ENCODE peak calls at places on chromosomes 16 and 17, in four cellular contexts. C is endothelial cell; D is stimulated activated naive CD4-positive, alpha-beta T cell; I is stimulated activated CD8-positive, alpha-beta memory T cell treated with anti-CD3 and anti-CD28 coated beads, Interleukin-4, amount 100 ng/mL, for 1 hour. L is an unnamed sample.

GRCh38 chr17:27545562-27546229 is 85.3 kb upstream of the LGALS9 start:
- DNase-seq in C (no peak), I (no peak), D (no peak), L (no peak)

GRCh38 chr16:28298511-28298878 is 6.2 kb downstream of the SBK1 start:
- DNase-seq in C (no peak), I (no peak), D (no peak), L (no peak)

GRCh38 chr17:76987486-76987885 is 119.3 kb downstream of the MGAT5B start:
- DNase-seq in I (no peak), C (no peak), D (no peak), L (no peak)

GRCh38 chr16:1291576-1291974 is 17.9 kb upstream of the UBE2I start:
- DNase-seq in C (no peak), I (no peak), D (no peak), L (no peak)

GRCh38 chr16:51994597-51994996 is 552.3 kb downstream of the TOX3 start:
- DNase-seq in I (no peak), C (no peak), D (no peak), L (no peak)

GRCh38 chr16:85689285-85689949 is 663 bp upstream of the GINS2 start:
- DNase-seq in D (no peak), C (no peak), I (no peak), L (no peak)

GRCh38 chr17:41098476-41098875 is 534 bp upstream of the KRTAP4-8 start:
- DNase-seq in I (no peak), D (no peak), C (no peak), L (no peak)

GRCh38 chr16:86869288-86870022 is 291.1 kb downstream of the FOXL1 start:
- DNase-seq in D (no peak), I (no peak), C (no peak), L (no peak)

GRCh38 chr17:41522301-41523224 is 3.9 kb upstream of the KRT15 start:
- DNase-seq in D (no peak), I (no peak), C (no peak), L (no peak)

GRCh38 chr17:49588726-49589555 is 13.3 kb downstream of the NXPH3 start:
- DNase-seq in D (no peak), I (no peak), C (no peak), L (no peak)

GRCh38 chr17:56774650-56775049 is 59.1 kb downstream of the C17orf67 start:
- DNase-seq in C (no peak), D (no peak), I (no peak), L (no peak)

GRCh38 chr16:70453891-70454220 is 539 bp upstream of the FCSK start:
- DNase-seq in C (no peak), D (no peak), I (no peak), L (peak)

GRCh38 chr17:41048441-41048840 is 1.3 kb upstream of the KRTAP2-1 start:
- DNase-seq in I (no peak), D (no peak), C (no peak), L (no peak)

GRCh38 chr16:67311607-67312449 is 14.7 kb downstream of the KCTD19 start:
- DNase-seq in I (no peak), D (no peak), C (no peak), L (no peak)

GRCh38 chr17:835263-835662 is 53.1 kb downstream of the MRM3 start:
- DNase-seq in I (no peak), C (no peak), D (no peak), L (no peak)

GRCh38 chr16:20916927-20917326 is 16.4 kb downstream of the LYRM1 start:
- DNase-seq in D (no peak), I (no peak), C (no peak), L (no peak)

GRCh38 chr16:19963306-19963705 is 78.7 kb upstream of the GPRC5B start:
- DNase-seq in C (no peak), D (no peak), I (no peak), L (no peak)

GRCh38 chr17:66415366-66416206 is 113.2 kb downstream of the PRKCA start:
- DNase-seq in I (no peak), D (peak), C (no peak), L (no peak)

GRCh38 chr17:7590743-7591142 is 849 bp upstream of the SOX15 start:
- DNase-seq in I (no peak), C (no peak), D (no peak), L (peak)

GRCh38 chr16:52553322-52553721 is 6.4 kb upstream of the TOX3 start:
- DNase-seq in D (no peak), I (no peak), C (no peak), L (no peak)

GRCh38 chr16:27795992-27796614 is 246.2 kb downstream of the KATNIP start:
- DNase-seq in C (peak), I (no peak), D (no peak), L (peak)

GRCh38 chr17:75634754-75635609 is 1.7 kb downstream of the SMIM5 start:
- DNase-seq in D (no peak), C (no peak), I (no peak), L (no peak)

GRCh38 chr17:40518401-40519088 is 17.1 kb upstream of the TNS4 start:
- DNase-seq in D (no peak), C (no peak), I (no peak), L (no peak)

GRCh38 chr16:11207646-11208045 is 48.4 kb downstream of the SOCS1 start:
- DNase-seq in C (no peak), D (no peak), I (no peak), L (no peak)

GRCh38 chr17:80943346-80944145 is 48.1 kb upstream of the CHMP6 start:
- DNase-seq in D (no peak), I (no peak), C (no peak), L (no peak)

GRCh38 chr16:16092925-16093624 is 130.2 kb downstream of the ABCC6 start:
- DNase-seq in I (no peak), C (no peak), D (no peak), L (no peak)

GRCh38 chr17:79840204-79840988 is 1.2 kb upstream of the CBX4 start:
- DNase-seq in D (no peak), C (peak), I (no peak), L (no peak)

GRCh38 chr17:64024781-64025731 is 4.6 kb upstream of the ICAM2 start:
- DNase-seq in C (no peak), D (no peak), I (peak), L (no peak)

GRCh38 chr16:22665803-22666202 is 148.2 kb upstream of the HS3ST2 start:
- DNase-seq in D (no peak), C (no peak), I (no peak), L (no peak)

GRCh38 chr16:67761924-67762323 is 42.8 kb upstream of the GFOD2 start:
- DNase-seq in D (no peak), I (no peak), C (no peak), L (no peak)

GRCh38 chr17:30031214-30031869 is 85.3 kb upstream of the NSRP1 start:
- DNase-seq in I (no peak), D (no peak), C (no peak), L (no peak)

GRCh38 chr16:87740909-87741424 is 24.8 kb downstream of the KLHDC4 start:
- DNase-seq in D (no peak), C (no peak), I (no peak), L (no peak)

GRCh38 chr17:510223-510917 is 157.8 kb upstream of the RPH3AL start:
- DNase-seq in C (no peak), I (no peak), D (no peak), L (no peak)

GRCh38 chr16:30700491-30700890 is 1.5 kb downstream of the SRCAP start:
- DNase-seq in C (no peak), D (no peak), I (no peak), L (no peak)